ENCODE peak calls at places on chromosomes 13 and 19, in five cellular contexts. O is type B pancreatic cell, V is RWPE1, N is gastrocnemius medialis, Y is IMR-90. C is an unnamed sample.

GRCh38 chr19:50909240-50910070 is 1.7 kb downstream of the KLK4 start:
- DNase-seq in O (peak; percentile 76), V (peak; percentile 70), N (no peak), Y (no peak), C (no peak)

GRCh38 chr19:52507266-52507665 is 20.2 kb upstream of the ZNF808 start:
- DNase-seq in O (no peak), V (no peak), N (no peak), Y (no peak), C (no peak)

GRCh38 chr13:110687736-110688135 is 18.2 kb downstream of the CARS2 start:
- DNase-seq in O (no peak), V (no peak), N (no peak), Y (no peak), C (peak; percentile 70)

GRCh38 chr19:48741222-48741999 is 1.0 kb upstream of the RASIP1 start:
- DNase-seq in O (no peak), V (peak; percentile 84), N (peak; percentile 40), Y (no peak), C (no peak)

GRCh38 chr19:58305932-58306323 is 751 bp downstream of the ERVK3-1 start:
- DNase-seq in O (no peak), V (no peak), N (no peak), Y (no peak), C (no peak)

GRCh38 chr19:48962029-48962848 is 2.9 kb upstream of the FTL start:
- DNase-seq in O (no peak), V (no peak), N (peak; percentile 51), Y (no peak), C (no peak)

GRCh38 chr13:46778879-46779278 is 18.1 kb downstream of the ESD start:
- DNase-seq in O (no peak), V (no peak), N (no peak), Y (peak; percentile 68), C (no peak)

GRCh38 chr13:104318121-104318520 is 1251.9 kb upstream of the SLC10A2 start:
- DNase-seq in O (no peak), V (no peak), N (no peak), Y (peak; percentile 49), C (no peak)

GRCh38 chr13:23617551-23618014 is 47.4 kb downstream of the TNFRSF19 start:
- DNase-seq in O (no peak), V (no peak), N (no peak), Y (peak; percentile 65), C (no peak)

GRCh38 chr13:114074671-114075315 is 57.6 kb downstream of the RASA3 start:
- DNase-seq in O (no peak), V (no peak), N (peak; percentile 4), Y (no peak), C (no peak)

GRCh38 chr19:42280761-42281174 is 11.7 kb downstream of the CIC start:
- DNase-seq in O (peak; percentile 73), V (peak; percentile 59), N (no peak), Y (peak; percentile 17), C (peak; percentile 88)

GRCh38 chr13:71871844-71872243 is 4.8 kb upstream of the DACH1 start:
- DNase-seq in O (no peak), V (no peak), N (no peak), Y (no peak), C (no peak)

GRCh38 chr13:36344173-36344572 is 2.0 kb downstream of the SPART start:
- DNase-seq in O (no peak), V (peak; percentile 34), N (peak; percentile 35), Y (peak; percentile 70), C (no peak)

GRCh38 chr13:80131204-80131603 is 209.7 kb downstream of the SPRY2 start:
- DNase-seq in O (no peak), V (peak; percentile 11), N (peak; percentile 57), Y (peak; percentile 46), C (no peak)

GRCh38 chr19:8196271-8196908 is 12.8 kb upstream of the CERS4 start:
- DNase-seq in O (no peak), V (no peak), N (no peak), Y (no peak), C (no peak)

GRCh38 chr19:2507109-2507508 is 31.2 kb downstream of the GADD45B start:
- DNase-seq in O (no peak), V (no peak), N (no peak), Y (peak; percentile 89), C (no peak)

GRCh38 chr13:111187879-111188643 is 73.0 kb downstream of the ARHGEF7 start:
- DNase-seq in O (no peak), V (peak; percentile 77), N (peak; percentile 46), Y (peak; percentile 67), C (no peak)

GRCh38 chr13:52195052-52195837 is 35.8 kb upstream of the NEK3 start:
- DNase-seq in O (no peak), V (peak; percentile 67), N (peak; percentile 66), Y (peak; percentile 50), C (no peak)
- TF ChIP-seq CTCF in O (no peak), V (peak; percentile 57), N (no peak), Y (no peak), C (no peak)

DNA sequence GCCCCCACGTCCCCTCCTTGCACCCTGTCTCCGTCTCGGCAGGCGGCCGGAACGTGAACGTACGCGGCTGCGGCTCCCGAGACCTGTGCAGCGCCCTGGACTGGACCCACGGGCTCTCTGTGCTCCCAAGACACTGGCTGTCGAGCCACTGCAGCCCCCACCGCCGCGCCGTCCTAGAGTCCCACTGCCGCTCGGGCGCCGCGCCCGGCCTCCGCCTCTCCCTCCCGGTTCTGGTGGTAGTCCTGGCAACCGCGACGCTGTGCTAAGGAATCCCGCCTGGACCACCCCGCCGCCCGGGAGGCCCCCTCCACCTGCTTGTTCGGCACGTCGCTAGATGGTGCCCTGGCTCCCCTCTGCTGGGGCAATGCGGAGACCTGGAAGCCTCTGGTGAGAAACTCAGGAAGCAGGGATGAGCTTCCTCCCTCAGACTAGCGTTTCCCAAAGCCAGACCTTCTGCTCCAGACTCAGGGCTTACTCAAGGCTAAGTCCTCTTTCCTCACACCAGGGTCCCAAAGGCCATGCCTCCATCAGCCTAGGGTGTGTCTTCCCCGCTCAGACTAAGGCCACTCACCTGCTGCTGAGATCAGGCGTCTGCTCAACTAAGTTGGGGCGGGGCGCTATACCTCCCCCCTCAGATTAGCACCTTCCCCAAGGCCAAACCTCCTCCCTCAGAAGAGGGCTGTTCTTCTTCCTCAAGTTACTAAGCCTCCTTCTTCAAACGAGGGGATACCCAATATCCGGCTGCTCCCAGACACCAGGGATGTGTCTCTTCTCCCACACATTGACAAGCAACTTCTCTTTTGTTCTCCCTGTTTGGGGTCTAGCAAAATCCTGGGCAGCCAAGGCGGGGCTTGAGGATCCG is 16.1 kb upstream of the IRGC start:
- DNase-seq in O (peak; percentile 71), V (no peak), N (no peak), Y (peak; percentile 28), C (no peak)
- TF ChIP-seq CTCF in O (no peak), V (no peak), N (no peak), Y (no peak), C (no peak)

GRCh38 chr19:16821081-16821480 is 8.1 kb upstream of the SIN3B start:
- DNase-seq in O (no peak), V (no peak), N (no peak), Y (no peak), C (no peak)
- TF ChIP-seq CTCF in O (no peak), V (no peak), N (no peak), Y (no peak), C (no peak)

GRCh38 chr19:20079487-20079886 is 1.7 kb downstream of the ZNF90 start:
- DNase-seq in O (no peak), V (no peak), N (no peak), Y (no peak), C (no peak)

GRCh38 chr19:20072936-20073335 is 4.9 kb upstream of the ZNF90 start:
- DNase-seq in O (no peak), V (no peak), N (no peak), Y (no peak), C (peak; percentile 11)

GRCh38 chr19:20078696-20079095 is 896 bp downstream of the ZNF90 start:
- DNase-seq in O (no peak), V (peak; percentile 6), N (no peak), Y (peak; percentile 18), C (no peak)

DNA sequence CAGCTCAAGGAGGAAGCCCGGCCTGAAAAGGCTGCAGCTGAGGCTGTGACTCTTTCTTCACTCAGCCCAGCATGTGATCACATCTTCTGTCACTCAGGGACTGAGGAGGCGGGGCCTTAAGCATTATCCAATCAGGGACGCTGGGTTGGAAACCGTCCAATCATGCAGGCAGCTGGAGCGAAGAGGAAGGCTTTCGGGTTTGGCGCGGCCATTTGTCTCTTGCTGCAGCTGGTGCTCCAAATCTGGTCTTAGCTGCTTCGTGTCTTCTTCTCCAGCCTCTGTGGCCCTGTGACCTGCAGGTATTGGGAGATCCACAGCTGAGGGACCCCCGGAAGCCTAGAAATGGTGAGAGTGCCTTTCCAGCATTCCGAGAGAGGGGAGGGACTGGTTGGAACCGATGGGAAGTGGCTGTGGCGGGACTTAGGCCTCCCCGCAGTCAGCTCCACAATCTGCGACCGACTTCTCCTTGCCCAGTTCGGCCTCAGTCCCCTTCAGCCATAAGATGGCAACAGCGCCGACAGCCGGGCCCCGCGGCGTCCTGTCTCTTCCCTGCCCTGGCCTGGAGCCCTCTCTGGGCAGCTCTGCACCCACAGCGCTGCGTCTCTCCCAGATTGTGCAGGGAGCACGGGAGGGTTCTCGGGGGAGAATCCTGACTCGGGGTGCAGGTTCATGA is at the start of gene ZNF90:
- DNase-seq in O (peak; percentile 89), V (peak; percentile 75), N (peak; percentile 76), Y (peak; percentile 93), C (peak; percentile 96)
- TF ChIP-seq CTCF in O (no peak), V (no peak), N (no peak), Y (peak; percentile 3), C (no peak)

GRCh38 chr19:27909185-27909840 is 1303.6 kb downstream of the UQCRFS1 start:
- DNase-seq in O (no peak), V (no peak), N (no peak), Y (no peak), C (peak; percentile 84)

GRCh38 chr19:27906081-27906480 is 1306.9 kb downstream of the UQCRFS1 start:
- DNase-seq in O (no peak), V (no peak), N (no peak), Y (no peak), C (peak; percentile 54)

GRCh38 chr19:27905074-27905473 is 1307.9 kb downstream of the UQCRFS1 start:
- DNase-seq in O (no peak), V (no peak), N (no peak), Y (no peak), C (peak; percentile 64)

GRCh38 chr19:27911122-27911898 is 1301.6 kb downstream of the UQCRFS1 start:
- DNase-seq in O (no peak), V (no peak), N (no peak), Y (no peak), C (peak; percentile 80)

GRCh38 chr19:27909861-27910260 is 1303.1 kb downstream of the UQCRFS1 start:
- DNase-seq in O (no peak), V (no peak), N (no peak), Y (no peak), C (peak; percentile 83)
- TF ChIP-seq CTCF in O (no peak), V (no peak), N (no peak), Y (no peak), C (no peak)

C was measured in osteocyte.